ENCODE peak calls at places on chromosomes 11 and 22, in eight cellular contexts. F is NCI-H2029 treated with DMSO at 0.1 percent for 48 hours, K is SJSA1, N is cardiac fibroblast, L is lower lobe of right lung, P is fibroblast of pulmonary artery, B is HT1080, G is mammary epithelial cell. A is an unnamed sample.

GRCh38 chr22:49728566-49729271 is 99.0 kb downstream of the BRD1 start:
- DNase-seq in F (no peak), K (no peak), N (no peak), L (no peak), P (no peak), B (no peak), G (no peak), A (no peak)

GRCh38 chr22:28369849-28370248 is 309.8 kb downstream of the TTC28 start:
- DNase-seq in F (no peak), K (no peak), N (no peak), L (no peak), P (no peak), B (no peak), G (no peak), A (peak; percentile 2)

GRCh38 chr11:3964056-3964455 is 108.6 kb downstream of the STIM1 start:
- DNase-seq in F (no peak), K (no peak), N (no peak), L (no peak), P (no peak), B (no peak), G (no peak), A (no peak)

GRCh38 chr11:17972987-17973386 is 39.9 kb downstream of the SERGEF start:
- DNase-seq in F (no peak), K (peak; percentile 14), N (peak; percentile 88), L (no peak), P (peak; percentile 86), B (peak; percentile 86), G (peak; percentile 94), A (no peak)

GRCh38 chr11:65537620-65538231 is 12.8 kb downstream of the SCYL1 start:
- DNase-seq in F (no peak), K (no peak), N (no peak), L (no peak), P (no peak), B (no peak), G (no peak), A (no peak)

GRCh38 chr11:15692739-15693138 is 578.0 kb downstream of the INSC start:
- DNase-seq in F (no peak), K (peak; percentile 38), N (no peak), L (no peak), P (no peak), B (peak; percentile 81), G (peak; percentile 54), A (no peak)

GRCh38 chr22:23399367-23400285 is 180.5 kb downstream of the IGLL1 start:
- DNase-seq in F (no peak), K (no peak), N (no peak), L (no peak), P (no peak), B (no peak), G (no peak), A (no peak)

GRCh38 chr11:61967924-61968757 is 707 bp upstream of the FTH1 start:
- DNase-seq in F (no peak), K (peak; percentile 78), N (peak; percentile 36), L (peak; percentile 80), P (peak; percentile 34), B (no peak), G (peak; percentile 53), A (peak; percentile 58)

GRCh38 chr11:65444314-65445051 is 21.9 kb downstream of the NEAT1 start:
- DNase-seq in F (no peak), K (no peak), N (peak; percentile 65), L (no peak), P (peak; percentile 42), B (no peak), G (peak; percentile 36), A (no peak)